ENCODE peak calls at places on chromosome 5, in six cellular contexts. H, T, P, W, C and K are unnamed samples. For H3K4me1, the result is how much of the 10 kb centered on the place peaks cover.

GRCh38 chr5:142117579-142118420 is 9.2 kb downstream of the NDFIP1 start:
- DNase-seq in H (no peak), T (no peak), P (no peak), W (no peak), C (no peak), K (no peak)

GRCh38 chr5:79857692-79858091 is 133.4 kb downstream of the MTX3 start:
- DNase-seq in H (no peak), T (no peak), P (no peak), W (no peak), C (no peak), K (no peak)

GRCh38 chr5:174376726-174377373 is 331.3 kb downstream of the NSG2 start:
- DNase-seq in H (no peak), T (no peak), P (no peak), W (no peak), C (no peak), K (no peak)

GRCh38 chr5:99686538-99686937 is 757.7 kb upstream of the CHD1 start:
- DNase-seq in H (no peak), T (no peak), P (no peak), W (no peak), C (no peak), K (no peak)

GRCh38 chr5:166957763-166958162 is 1333.7 kb upstream of the WWC1 start:
- DNase-seq in H (no peak), T (no peak), P (no peak), W (no peak), C (no peak), K (no peak)

GRCh38 chr5:137300411-137301240 is 198.5 kb downstream of the SPOCK1 start:
- DNase-seq in H (no peak), T (no peak), P (no peak), W (no peak), C (no peak), K (no peak)

GRCh38 chr5:180474569-180474968 is 19.6 kb upstream of the CNOT6 start:
- DNase-seq in H (no peak), T (no peak), P (no peak), W (no peak), C (no peak), K (no peak)

GRCh38 chr5:180098991-180099732 is 27.6 kb upstream of the RNF130 start:
- DNase-seq in H (no peak), T (no peak), P (no peak), W (no peak), C (no peak), K (no peak)

GRCh38 chr5:158364367-158364766 is 505.4 kb upstream of the CLINT1 start:
- DNase-seq in H (no peak), T (no peak), P (no peak), W (no peak), C (no peak), K (peak)

GRCh38 chr5:132103969-132104391 is 30.4 kb downstream of the CSF2 start:
- DNase-seq in H (no peak), T (no peak), P (no peak), W (peak), C (no peak), K (no peak)

GRCh38 chr5:34736445-34737119 is 80.5 kb downstream of the RAI14 start:
- DNase-seq in H (peak), T (peak), P (peak), W (no peak), C (no peak), K (no peak)

GRCh38 chr5:58940446-58940845 is 357.6 kb downstream of the RAB3C start:
- DNase-seq in H (no peak), T (no peak), P (no peak), W (no peak), C (no peak), K (no peak)

GRCh38 chr5:15702102-15702501 is 202.1 kb downstream of the FBXL7 start:
- DNase-seq in H (peak), T (no peak), P (no peak), W (no peak), C (no peak), K (no peak)

GRCh38 chr5:170246471-170246870 is 13.7 kb downstream of the C5orf58 start:
- DNase-seq in H (no peak), T (no peak), P (no peak), W (no peak), C (no peak), K (no peak)

GRCh38 chr5:90519081-90519480 is 10.3 kb downstream of the LYSMD3 start:
- DNase-seq in H (no peak), T (no peak), P (no peak), W (no peak), C (no peak), K (no peak)

GRCh38 chr5:133287500-133287899 is 235.7 kb downstream of the HSPA4 start:
- DNase-seq in H (peak), T (no peak), P (peak), W (no peak), C (peak), K (peak)

GRCh38 chr5:176730815-176731475 is 79.4 kb upstream of the UNC5A start:
- DNase-seq in H (no peak), T (no peak), P (no peak), W (peak), C (no peak), K (no peak)

GRCh38 chr5:169801324-169801777 is 164.3 kb downstream of the DOCK2 start:
- DNase-seq in H (no peak), T (no peak), P (no peak), W (no peak), C (no peak), K (no peak)

GRCh38 chr5:4015709-4016108 is 420.1 kb downstream of the IRX1 start:
- DNase-seq in H (no peak), T (no peak), P (no peak), W (no peak), C (no peak), K (no peak)

GRCh38 chr5:154568597-154568996 is 90.6 kb upstream of the HAND1 start:
- DNase-seq in H (no peak), T (no peak), P (no peak), W (no peak), C (no peak), K (no peak)

GRCh38 chr5:20523099-20523498 is 535.1 kb upstream of the CDH18 start:
- DNase-seq in H (no peak), T (no peak), P (no peak), W (no peak), C (no peak), K (no peak)

GRCh38 chr5:123119334-123119986 is 30.4 kb downstream of the PRDM6 start:
- DNase-seq in H (peak), T (peak), P (peak), W (no peak), C (peak), K (peak)

GRCh38 chr5:29744618-29745017 is 1448.9 kb upstream of the CDH6 start:
- DNase-seq in H (no peak), T (no peak), P (no peak), W (no peak), C (no peak), K (no peak)

GRCh38 chr5:161093105-161093504 is 241.1 kb upstream of the ATP10B start:
- DNase-seq in H (no peak), T (no peak), P (no peak), W (no peak), C (no peak), K (no peak)

GRCh38 chr5:57937501-57937900 is 454.9 kb upstream of the ACTBL2 start:
- DNase-seq in H (no peak), T (no peak), P (no peak), W (no peak), C (no peak), K (no peak)

GRCh38 chr5:132474131-132474723 is 16.3 kb downstream of the IRF1 start:
- DNase-seq in H (no peak), T (no peak), P (no peak), W (no peak), C (no peak), K (no peak)

GRCh38 chr5:138466058-138466899 is 1.0 kb downstream of the EGR1 start:
- DNase-seq in H (peak), T (no peak), P (no peak), W (no peak), C (no peak), K (no peak)

GRCh38 chr5:174572591-174572990 is 151.8 kb upstream of the MSX2 start:
- DNase-seq in H (no peak), T (no peak), P (no peak), W (no peak), C (no peak), K (no peak)

GRCh38 chr5:16456103-16456832 is 9.3 kb downstream of the ZNF622 start:
- DNase-seq in H (peak), T (no peak), P (peak), W (no peak), C (peak), K (peak)

GRCh38 chr5:167280111-167280510 is 1011.3 kb upstream of the WWC1 start:
- DNase-seq in H (no peak), T (no peak), P (no peak), W (no peak), C (no peak), K (no peak)

GRCh38 chr5:133323464-133323863 is 271.7 kb downstream of the HSPA4 start:
- DNase-seq in H (no peak), T (no peak), P (no peak), W (no peak), C (no peak), K (no peak)

GRCh38 chr5:66529182-66529581 is 67.0 kb upstream of the MAST4 start:
- DNase-seq in H (no peak), T (no peak), P (no peak), W (no peak), C (no peak), K (no peak)

GRCh38 chr5:149937610-149938009 is 7.0 kb downstream of the PDE6A start:
- DNase-seq in H (no peak), T (no peak), P (no peak), W (no peak), C (no peak), K (no peak)

GRCh38 chr5:76601470-76601869 is 21.7 kb downstream of the F2RL2 start:
- DNase-seq in H (peak), T (no peak), P (peak), W (no peak), C (peak), K (peak)

GRCh38 chr5:40227927-40228326 is 451.8 kb upstream of the PTGER4 start:
- DNase-seq in H (no peak), T (no peak), P (no peak), W (no peak), C (no peak), K (no peak)

GRCh38 chr5:156920042-156920860 is 42.8 kb downstream of the TIMD4 start:
- DNase-seq in H (no peak), T (no peak), P (no peak), W (peak), C (no peak), K (no peak)
- TF ChIP-seq ZNF274 in H (no peak), T (no peak), P (no peak), W (no peak), C (no peak), K (no peak)

GRCh38 chr5:124651663-124652513 is 94.6 kb downstream of the ZNF608 start:
- DNase-seq in H (peak), T (no peak), P (no peak), W (no peak), C (peak), K (no peak)
- H3K4me1 ChIP-seq in H (half or more), T (under half), P (half or more), W (under half), C (half or more), K (under half)

DNA sequence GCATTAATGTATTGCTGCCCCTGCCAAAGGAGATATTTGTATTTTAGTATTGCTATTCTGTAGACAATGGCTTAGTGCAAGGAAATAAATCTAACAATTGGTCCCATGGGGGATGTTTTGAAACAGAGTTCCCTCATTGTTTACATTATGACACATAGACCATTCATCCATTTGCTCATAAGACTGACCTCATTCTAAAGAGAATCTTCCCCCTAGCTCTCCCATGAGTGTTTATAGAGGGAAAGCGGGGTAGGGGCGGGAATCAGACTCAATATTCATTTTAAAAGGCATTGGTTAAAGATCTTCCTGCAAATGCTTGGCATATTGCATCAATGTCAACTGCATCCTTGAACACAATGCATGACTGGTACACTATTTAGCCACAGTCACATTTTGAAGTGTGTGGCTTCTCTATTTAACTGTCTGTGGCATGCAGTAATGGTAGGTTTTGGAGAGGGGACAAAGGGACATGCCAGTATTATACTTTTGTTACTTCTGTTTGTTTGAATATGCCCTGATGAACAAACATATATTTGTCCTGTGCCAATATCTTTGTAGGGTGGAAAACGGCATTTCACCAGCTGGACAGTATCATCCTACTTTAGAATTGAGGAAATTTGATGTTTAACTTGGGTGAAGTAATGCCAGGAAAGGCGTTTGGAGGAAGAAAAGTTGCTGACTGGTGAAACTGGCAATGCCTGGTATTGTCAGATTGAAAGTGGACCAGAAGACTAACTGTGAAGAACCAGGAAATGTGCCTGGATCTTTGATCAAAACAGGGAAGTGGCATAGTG is 84.1 kb upstream of the MEGF10 start:
- DNase-seq in H (peak), T (no peak), P (peak), W (no peak), C (no peak), K (no peak)
- TF ChIP-seq ZNF274 in H (no peak), T (no peak), P (no peak), W (no peak), C (no peak), K (no peak)

GRCh38 chr5:151773979-151774378 is 2.2 kb downstream of the G3BP1 start:
- DNase-seq in H (no peak), T (no peak), P (no peak), W (no peak), C (no peak), K (no peak)
- H3K4me1 ChIP-seq in H (half or more), T (under half), P (under half), W (under half), C (under half), K (under half)

GRCh38 chr5:78757269-78758053 is 108.9 kb upstream of the LHFPL2 start:
- DNase-seq in H (peak), T (no peak), P (no peak), W (peak), C (no peak), K (no peak)

GRCh38 chr5:78756853-78757252 is 108.3 kb upstream of the LHFPL2 start:
- DNase-seq in H (no peak), T (no peak), P (no peak), W (no peak), C (no peak), K (no peak)

GRCh38 chr5:78754655-78755054 is 106.1 kb upstream of the LHFPL2 start:
- DNase-seq in H (no peak), T (no peak), P (no peak), W (no peak), C (no peak), K (no peak)

GRCh38 chr5:78758169-78758839 is 109.7 kb upstream of the LHFPL2 start:
- DNase-seq in H (peak), T (no peak), P (no peak), W (peak), C (no peak), K (no peak)

DNA sequence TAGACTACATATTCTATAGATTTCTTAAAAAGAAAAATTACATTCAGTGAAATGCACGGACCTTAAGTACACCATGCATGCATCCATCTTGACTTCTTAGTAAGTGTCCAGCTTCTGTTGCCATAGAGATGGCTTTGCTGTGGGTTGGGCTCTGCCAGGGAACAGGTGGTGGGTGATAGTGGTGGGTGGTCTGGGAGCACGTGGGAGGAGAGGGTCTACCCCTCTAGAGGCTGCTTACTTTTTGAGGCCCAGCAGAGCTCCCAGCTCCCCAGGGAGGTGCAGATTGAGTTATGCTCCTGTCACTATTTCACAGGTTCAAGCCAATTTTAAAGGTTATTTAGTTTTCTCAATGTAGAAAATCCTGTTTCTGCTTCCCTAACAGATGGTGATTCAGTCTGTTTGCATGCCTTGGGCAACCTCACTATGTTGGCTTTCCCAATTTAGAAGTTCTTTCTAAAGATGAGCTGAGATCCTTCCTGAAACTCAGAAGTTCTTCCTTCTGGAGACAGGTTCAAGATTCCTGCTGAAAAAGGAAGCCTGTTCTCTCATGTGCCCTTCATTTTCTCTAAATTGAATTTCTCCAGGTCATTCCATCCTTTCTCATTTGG is 107.4 kb upstream of the LHFPL2 start:
- DNase-seq in H (no peak), T (no peak), P (no peak), W (no peak), C (no peak), K (no peak)
- TF ChIP-seq ZNF274 in H (no peak), T (no peak), P (no peak), W (no peak), C (no peak), K (no peak)

DNA sequence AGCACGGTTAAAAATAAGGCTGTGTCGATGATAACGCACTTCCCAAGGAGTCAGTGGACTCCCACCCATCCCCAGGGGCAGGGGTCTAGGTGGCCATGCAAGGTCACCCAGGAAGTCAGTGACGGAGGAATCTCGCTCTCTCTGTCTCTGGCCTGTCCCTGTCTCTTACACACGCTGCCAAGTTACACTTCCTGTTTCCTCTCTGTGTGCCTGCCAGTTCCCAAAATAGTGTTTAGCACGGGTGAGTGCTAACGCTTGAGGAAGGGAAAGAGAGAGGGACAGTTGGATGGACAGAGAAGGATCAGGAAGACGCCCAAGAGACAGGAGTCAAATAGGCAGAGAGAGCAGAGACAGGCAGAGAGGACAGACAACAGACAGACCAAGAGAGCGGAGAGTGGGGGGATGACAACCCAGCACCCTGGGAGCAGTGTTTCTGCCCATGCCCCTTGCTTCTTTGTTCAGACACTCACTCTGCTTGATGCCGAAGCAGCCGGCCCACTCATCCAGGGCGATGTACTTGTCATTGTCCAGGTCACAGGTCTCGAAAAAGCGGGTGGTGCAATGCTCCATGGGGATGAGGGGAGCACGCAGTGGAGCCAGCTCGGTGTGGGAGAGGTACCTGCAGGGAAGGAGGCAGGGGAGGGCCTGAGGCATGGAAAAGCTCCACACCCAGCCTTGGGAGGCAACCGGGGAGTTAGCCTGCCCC is 22.9 kb downstream of the SPARC start:
- DNase-seq in H (no peak), T (no peak), P (no peak), W (no peak), C (no peak), K (no peak)
- H3K4me1 ChIP-seq in H (under half), T (under half), P (under half), W (under half), C (under half), K (under half)